ENCODE peak calls at places on chromosomes 16 and 17, in nine cellular contexts. Z is AG10803; B is fibroblast of lung; R is HCT116; V is GM13977; S is KG1; E is activated T-cell treated with anti-CD3 and anti-CD28 coated beads, Interleukin-2, amount 50 U/mL, for 72 hours; M is WERI-Rb-1; G is ureter. L is an unnamed sample.

GRCh38 chr17:38403491-38403890 is 24.8 kb upstream of the ARHGAP23 start:
- DNase-seq in E (no peak), M (no peak), Z (peak; percentile 62), V (no peak), S (no peak), R (no peak), G (no peak), B (peak; percentile 27), L (no peak)

GRCh38 chr17:28572294-28573099 is 1.2 kb upstream of the PIGS start:
- DNase-seq in B (no peak), M (no peak), Z (no peak), V (no peak), S (no peak), G (no peak), E (no peak), R (no peak), L (no peak)

GRCh38 chr17:3903881-3904286 is 11.0 kb upstream of the CAMKK1 start:
- DNase-seq in Z (no peak), B (no peak), M (no peak), G (no peak), E (no peak), S (no peak), V (no peak), R (no peak), L (no peak)

GRCh38 chr17:3038941-3039340 is 24.5 kb downstream of the OR1D5 start:
- DNase-seq in E (no peak), B (no peak), G (no peak), V (no peak), M (peak; percentile 31), S (no peak), Z (no peak), R (no peak), L (peak; percentile 45)

GRCh38 chr17:66431080-66431795 is 128.8 kb downstream of the PRKCA start:
- DNase-seq in V (no peak), G (no peak), R (no peak), M (no peak), E (no peak), S (no peak), Z (peak; percentile 21), B (peak; percentile 30), L (no peak)

GRCh38 chr17:78329263-78330059 is 30.4 kb downstream of the SOCS3 start:
- DNase-seq in B (peak; percentile 86), S (no peak), R (peak; percentile 76), M (no peak), E (peak; percentile 66), V (no peak), Z (peak; percentile 90), G (no peak), L (no peak)

GRCh38 chr17:56773124-56773523 is 60.6 kb downstream of the C17orf67 start:
- DNase-seq in V (no peak), M (no peak), E (no peak), R (no peak), S (no peak), Z (no peak), G (no peak), B (no peak), L (no peak)

GRCh38 chr16:88616736-88617135 is 21.6 kb upstream of the IL17C start:
- DNase-seq in V (no peak), R (no peak), S (no peak), E (no peak), B (no peak), M (no peak), G (no peak), Z (no peak), L (no peak)

GRCh38 chr16:20740007-20740883 is 1.4 kb downstream of the THUMPD1 start:
- DNase-seq in E (peak; percentile 10), V (peak; percentile 17), G (no peak), M (no peak), S (no peak), R (no peak), B (peak; percentile 2), Z (peak; percentile 3), L (no peak)

GRCh38 chr16:35173295-35173694 is 1713.9 kb downstream of the TP53TG3F start:
- DNase-seq in R (no peak), M (no peak), E (no peak), S (no peak), G (no peak), Z (no peak), V (no peak), B (no peak), L (peak; percentile 38)

GRCh38 chr17:18260332-18261145 is at the start of gene MIEF2:
- DNase-seq in Z (peak; percentile 93), B (peak; percentile 93), E (peak; percentile 93), V (peak; percentile 99), R (peak; percentile 90), M (peak; percentile 96), S (peak; percentile 55), G (peak; percentile 97), L (peak; percentile 96)

GRCh38 chr17:68378202-68379149 is 78.8 kb downstream of the WIPI1 start:
- DNase-seq in Z (peak; percentile 94), S (no peak), B (peak; percentile 82), V (no peak), M (no peak), E (no peak), G (peak; percentile 92), R (peak; percentile 63), L (peak; percentile 96)

GRCh38 chr16:14024300-14024699 is 46.8 kb upstream of the MRTFB start:
- DNase-seq in S (no peak), M (no peak), E (no peak), R (no peak), Z (peak; percentile 28), B (peak; percentile 23), G (no peak), V (no peak), L (no peak)

GRCh38 chr16:82452002-82452741 is 174.6 kb upstream of the CDH13 start:
- DNase-seq in B (no peak), V (no peak), M (no peak), Z (no peak), E (no peak), S (no peak), R (no peak), G (no peak), L (no peak)

GRCh38 chr17:79844869-79845600 is 5.8 kb upstream of the CBX4 start:
- DNase-seq in V (peak; percentile 88), G (peak; percentile 53), B (no peak), R (no peak), M (peak; percentile 79), S (no peak), E (peak; percentile 80), Z (no peak), L (no peak)

GRCh38 chr16:89022051-89022836 is 45.2 kb upstream of the CBFA2T3 start:
- DNase-seq in M (no peak), V (no peak), G (no peak), S (no peak), B (no peak), E (no peak), Z (no peak), R (no peak), L (no peak)

GRCh38 chr17:50349241-50349595 is 3.3 kb downstream of the XYLT2 start:
- DNase-seq in M (no peak), R (no peak), G (no peak), V (no peak), B (no peak), Z (no peak), S (no peak), E (no peak), L (no peak)

GRCh38 chr16:1078579-1079021 is 6.1 kb downstream of the SSTR5 start:
- DNase-seq in B (peak; percentile 68), V (no peak), Z (no peak), R (no peak), E (no peak), M (peak; percentile 86), G (peak; percentile 76), S (no peak), L (peak; percentile 91)

GRCh38 chr17:76265624-76266243 is 586 bp downstream of the UBALD2 start:
- DNase-seq in R (no peak), Z (peak; percentile 55), E (peak; percentile 62), S (no peak), V (no peak), G (peak; percentile 74), M (peak; percentile 45), B (peak; percentile 41), L (peak; percentile 86)

GRCh38 chr16:89314357-89314756 is 96.9 kb downstream of the ZNF778 start:
- DNase-seq in E (peak; percentile 27), G (no peak), B (no peak), S (no peak), R (no peak), M (no peak), V (no peak), Z (no peak), L (no peak)

GRCh38 chr17:6066183-6066948 is 3.8 kb upstream of the WSCD1 start:
- DNase-seq in G (no peak), S (no peak), R (no peak), Z (no peak), V (no peak), E (no peak), B (peak; percentile 40), M (no peak), L (no peak)

GRCh38 chr16:19138601-19139000 is 24.8 kb downstream of the ITPRIPL2 start:
- DNase-seq in M (no peak), R (no peak), B (peak; percentile 38), S (no peak), Z (peak; percentile 86), E (no peak), G (peak; percentile 87), V (no peak), L (no peak)

GRCh38 chr17:81540676-81541027 is 11.5 kb downstream of the FAAP100 start:
- DNase-seq in Z (no peak), E (no peak), V (no peak), S (no peak), M (no peak), G (no peak), R (no peak), B (no peak), L (no peak)

GRCh38 chr17:9434502-9435113 is 141.0 kb downstream of the STX8 start:
- DNase-seq in M (no peak), V (no peak), G (no peak), R (no peak), Z (no peak), B (peak; percentile 37), E (no peak), S (no peak), L (no peak)

GRCh38 chr16:48383877-48384304 is 1.3 kb downstream of the SIAH1 start:
- DNase-seq in G (no peak), M (no peak), Z (no peak), S (no peak), R (no peak), B (peak; percentile 41), E (no peak), V (peak; percentile 34), L (no peak)

GRCh38 chr16:15961557-15962205 is 12.3 kb downstream of the ABCC1 start:
- DNase-seq in Z (no peak), V (peak; percentile 38), M (no peak), R (no peak), B (no peak), G (no peak), E (no peak), S (no peak), L (no peak)

GRCh38 chr16:29899516-29900101 is at the start of gene SEZ6L2:
- DNase-seq in R (peak; percentile 90), S (no peak), G (peak; percentile 81), B (peak; percentile 93), M (peak; percentile 97), E (peak; percentile 15), Z (peak; percentile 84), V (peak; percentile 43), L (no peak)

GRCh38 chr17:26731005-26731921 is 562.7 kb upstream of the WSB1 start:
- DNase-seq in E (no peak), G (no peak), Z (no peak), S (no peak), V (no peak), B (peak; percentile 0), M (no peak), R (no peak), L (no peak)

GRCh38 chr16:62872339-62872738 is 836.1 kb upstream of the CDH8 start:
- DNase-seq in B (no peak), R (no peak), G (no peak), M (no peak), V (no peak), S (no peak), E (no peak), Z (no peak), L (no peak)

GRCh38 chr16:3022697-3023414 is 886 bp downstream of the HCFC1R1 start:
- DNase-seq in Z (peak; percentile 60), E (no peak), S (no peak), M (no peak), G (no peak), R (no peak), B (no peak), V (no peak), L (peak; percentile 89)

L was measured in coronary artery.